ENCODE peak calls at places on chromosome 16, in five cellular contexts. One of them, this sample, is unnamed.

GRCh38 chr16:86396918-86397317 is 113.4 kb upstream of the FOXF1 start:
- DNase-seq in cerebellum: no peak
- DNase-seq in memory B cell: no peak
- DNase-seq in activated gamma-delta T cell: no peak
- DNase-seq in activated T-helper 1 cell treated with anti-CD3 and anti-CD28 coated beads, Interleukin-12 subunit alpha, Interleukin-12 subunit beta, Interleukin-2, Interleukin-4 antibody, amounts not matched to agents 30 ng/mL and 10 ng/mL and 1 ng/mL, durations not matched to agents 14 hours and 24 hours and 36 hours: no peak
- DNase-seq in this sample: no peak

GRCh38 chr16:27302126-27302525 is 11.6 kb upstream of the IL4R start:
- DNase-seq in cerebellum: no peak
- DNase-seq in memory B cell: no peak
- DNase-seq in activated gamma-delta T cell: no peak
- DNase-seq in activated T-helper 1 cell treated with anti-CD3 and anti-CD28 coated beads, Interleukin-12 subunit alpha, Interleukin-12 subunit beta, Interleukin-2, Interleukin-4 antibody, amounts not matched to agents 30 ng/mL and 10 ng/mL and 1 ng/mL, durations not matched to agents 14 hours and 24 hours and 36 hours: no peak
- DNase-seq in this sample: no peak

GRCh38 chr16:31704138-31704537 is 169.5 kb upstream of the ZNF267 start:
- DNase-seq in cerebellum: peak; percentile 20
- DNase-seq in memory B cell: no peak
- DNase-seq in activated gamma-delta T cell: no peak
- DNase-seq in activated T-helper 1 cell treated with anti-CD3 and anti-CD28 coated beads, Interleukin-12 subunit alpha, Interleukin-12 subunit beta, Interleukin-2, Interleukin-4 antibody, amounts not matched to agents 30 ng/mL and 10 ng/mL and 1 ng/mL, durations not matched to agents 14 hours and 24 hours and 36 hours: no peak
- DNase-seq in this sample: no peak

GRCh38 chr16:74298104-74298503 is 1.5 kb downstream of the PSMD7 start:
- DNase-seq in cerebellum: no peak
- DNase-seq in memory B cell: no peak
- DNase-seq in activated gamma-delta T cell: no peak
- DNase-seq in activated T-helper 1 cell treated with anti-CD3 and anti-CD28 coated beads, Interleukin-12 subunit alpha, Interleukin-12 subunit beta, Interleukin-2, Interleukin-4 antibody, amounts not matched to agents 30 ng/mL and 10 ng/mL and 1 ng/mL, durations not matched to agents 14 hours and 24 hours and 36 hours: no peak
- DNase-seq in this sample: no peak

GRCh38 chr16:6496996-6497395 is 835.6 kb upstream of the RBFOX1 start:
- DNase-seq in cerebellum: no peak
- DNase-seq in memory B cell: no peak
- DNase-seq in activated gamma-delta T cell: no peak
- DNase-seq in activated T-helper 1 cell treated with anti-CD3 and anti-CD28 coated beads, Interleukin-12 subunit alpha, Interleukin-12 subunit beta, Interleukin-2, Interleukin-4 antibody, amounts not matched to agents 30 ng/mL and 10 ng/mL and 1 ng/mL, durations not matched to agents 14 hours and 24 hours and 36 hours: no peak
- DNase-seq in this sample: no peak

GRCh38 chr16:75195811-75196790 is 10.9 kb downstream of the CTRB2 start:
- DNase-seq in cerebellum: no peak
- DNase-seq in memory B cell: no peak
- DNase-seq in activated gamma-delta T cell: no peak
- DNase-seq in activated T-helper 1 cell treated with anti-CD3 and anti-CD28 coated beads, Interleukin-12 subunit alpha, Interleukin-12 subunit beta, Interleukin-2, Interleukin-4 antibody, amounts not matched to agents 30 ng/mL and 10 ng/mL and 1 ng/mL, durations not matched to agents 14 hours and 24 hours and 36 hours: no peak
- DNase-seq in this sample: no peak

GRCh38 chr16:87582221-87582965 is 19.9 kb upstream of the JPH3 start:
- DNase-seq in cerebellum: peak; percentile 50
- DNase-seq in memory B cell: no peak
- DNase-seq in activated gamma-delta T cell: no peak
- DNase-seq in activated T-helper 1 cell treated with anti-CD3 and anti-CD28 coated beads, Interleukin-12 subunit alpha, Interleukin-12 subunit beta, Interleukin-2, Interleukin-4 antibody, amounts not matched to agents 30 ng/mL and 10 ng/mL and 1 ng/mL, durations not matched to agents 14 hours and 24 hours and 36 hours: no peak
- DNase-seq in this sample: no peak

GRCh38 chr16:29784901-29785500 is 5.5 kb upstream of the KIF22 start:
- DNase-seq in cerebellum: peak; percentile 72
- DNase-seq in memory B cell: peak; percentile 71
- DNase-seq in activated gamma-delta T cell: peak; percentile 38
- DNase-seq in activated T-helper 1 cell treated with anti-CD3 and anti-CD28 coated beads, Interleukin-12 subunit alpha, Interleukin-12 subunit beta, Interleukin-2, Interleukin-4 antibody, amounts not matched to agents 30 ng/mL and 10 ng/mL and 1 ng/mL, durations not matched to agents 14 hours and 24 hours and 36 hours: peak; percentile 69
- DNase-seq in this sample: peak; percentile 53

GRCh38 chr16:50509521-50510341 is 38.5 kb upstream of the NKD1 start:
- DNase-seq in cerebellum: no peak
- DNase-seq in memory B cell: no peak
- DNase-seq in activated gamma-delta T cell: no peak
- DNase-seq in activated T-helper 1 cell treated with anti-CD3 and anti-CD28 coated beads, Interleukin-12 subunit alpha, Interleukin-12 subunit beta, Interleukin-2, Interleukin-4 antibody, amounts not matched to agents 30 ng/mL and 10 ng/mL and 1 ng/mL, durations not matched to agents 14 hours and 24 hours and 36 hours: peak; percentile 15
- DNase-seq in this sample: no peak

GRCh38 chr16:69373019-69373418 is 12.8 kb downstream of the TERF2 start:
- DNase-seq in cerebellum: no peak
- DNase-seq in memory B cell: no peak
- DNase-seq in activated gamma-delta T cell: no peak
- DNase-seq in activated T-helper 1 cell treated with anti-CD3 and anti-CD28 coated beads, Interleukin-12 subunit alpha, Interleukin-12 subunit beta, Interleukin-2, Interleukin-4 antibody, amounts not matched to agents 30 ng/mL and 10 ng/mL and 1 ng/mL, durations not matched to agents 14 hours and 24 hours and 36 hours: no peak
- DNase-seq in this sample: no peak

GRCh38 chr16:81863630-81864352 is 84.7 kb downstream of the PLCG2 start:
- DNase-seq in cerebellum: no peak
- DNase-seq in memory B cell: peak; percentile 32
- DNase-seq in activated gamma-delta T cell: no peak
- DNase-seq in activated T-helper 1 cell treated with anti-CD3 and anti-CD28 coated beads, Interleukin-12 subunit alpha, Interleukin-12 subunit beta, Interleukin-2, Interleukin-4 antibody, amounts not matched to agents 30 ng/mL and 10 ng/mL and 1 ng/mL, durations not matched to agents 14 hours and 24 hours and 36 hours: no peak
- DNase-seq in this sample: peak; percentile 39

GRCh38 chr16:13322357-13322756 is 421.0 kb downstream of the SHISA9 start:
- DNase-seq in cerebellum: no peak
- DNase-seq in memory B cell: no peak
- DNase-seq in activated gamma-delta T cell: no peak
- DNase-seq in activated T-helper 1 cell treated with anti-CD3 and anti-CD28 coated beads, Interleukin-12 subunit alpha, Interleukin-12 subunit beta, Interleukin-2, Interleukin-4 antibody, amounts not matched to agents 30 ng/mL and 10 ng/mL and 1 ng/mL, durations not matched to agents 14 hours and 24 hours and 36 hours: no peak
- DNase-seq in this sample: no peak

GRCh38 chr16:74929636-74930035 is 55.3 kb downstream of the WDR59 start:
- DNase-seq in cerebellum: no peak
- DNase-seq in memory B cell: no peak
- DNase-seq in activated gamma-delta T cell: no peak
- DNase-seq in activated T-helper 1 cell treated with anti-CD3 and anti-CD28 coated beads, Interleukin-12 subunit alpha, Interleukin-12 subunit beta, Interleukin-2, Interleukin-4 antibody, amounts not matched to agents 30 ng/mL and 10 ng/mL and 1 ng/mL, durations not matched to agents 14 hours and 24 hours and 36 hours: no peak
- DNase-seq in this sample: no peak

GRCh38 chr16:1708768-1709180 is 2.8 kb downstream of the MAPK8IP3 start:
- DNase-seq in cerebellum: peak; percentile 68
- DNase-seq in memory B cell: no peak
- DNase-seq in activated gamma-delta T cell: no peak
- DNase-seq in activated T-helper 1 cell treated with anti-CD3 and anti-CD28 coated beads, Interleukin-12 subunit alpha, Interleukin-12 subunit beta, Interleukin-2, Interleukin-4 antibody, amounts not matched to agents 30 ng/mL and 10 ng/mL and 1 ng/mL, durations not matched to agents 14 hours and 24 hours and 36 hours: no peak
- DNase-seq in this sample: no peak

GRCh38 chr16:4273858-4274291 is 1.1 kb upstream of the TFAP4 start:
- DNase-seq in cerebellum: no peak
- DNase-seq in memory B cell: no peak
- DNase-seq in activated gamma-delta T cell: no peak
- DNase-seq in activated T-helper 1 cell treated with anti-CD3 and anti-CD28 coated beads, Interleukin-12 subunit alpha, Interleukin-12 subunit beta, Interleukin-2, Interleukin-4 antibody, amounts not matched to agents 30 ng/mL and 10 ng/mL and 1 ng/mL, durations not matched to agents 14 hours and 24 hours and 36 hours: peak; percentile 30
- DNase-seq in this sample: peak; percentile 20

GRCh38 chr16:57533618-57534336 is 2.6 kb downstream of the CCDC102A start:
- DNase-seq in cerebellum: no peak
- DNase-seq in memory B cell: no peak
- DNase-seq in activated gamma-delta T cell: no peak
- DNase-seq in activated T-helper 1 cell treated with anti-CD3 and anti-CD28 coated beads, Interleukin-12 subunit alpha, Interleukin-12 subunit beta, Interleukin-2, Interleukin-4 antibody, amounts not matched to agents 30 ng/mL and 10 ng/mL and 1 ng/mL, durations not matched to agents 14 hours and 24 hours and 36 hours: no peak
- DNase-seq in this sample: no peak

GRCh38 chr16:27639588-27640276 is 89.8 kb downstream of the KATNIP start:
- DNase-seq in cerebellum: peak; percentile 54
- DNase-seq in memory B cell: no peak
- DNase-seq in activated gamma-delta T cell: no peak
- DNase-seq in activated T-helper 1 cell treated with anti-CD3 and anti-CD28 coated beads, Interleukin-12 subunit alpha, Interleukin-12 subunit beta, Interleukin-2, Interleukin-4 antibody, amounts not matched to agents 30 ng/mL and 10 ng/mL and 1 ng/mL, durations not matched to agents 14 hours and 24 hours and 36 hours: no peak
- DNase-seq in this sample: peak; percentile 14

GRCh38 chr16:77223184-77223583 is 24.0 kb downstream of the SYCE1L start:
- DNase-seq in cerebellum: no peak
- DNase-seq in memory B cell: no peak
- DNase-seq in activated gamma-delta T cell: no peak
- DNase-seq in activated T-helper 1 cell treated with anti-CD3 and anti-CD28 coated beads, Interleukin-12 subunit alpha, Interleukin-12 subunit beta, Interleukin-2, Interleukin-4 antibody, amounts not matched to agents 30 ng/mL and 10 ng/mL and 1 ng/mL, durations not matched to agents 14 hours and 24 hours and 36 hours: no peak
- DNase-seq in this sample: no peak

GRCh38 chr16:627458-628239 is 3.1 kb upstream of the WFIKKN1 start:
- DNase-seq in cerebellum: no peak
- DNase-seq in memory B cell: no peak
- DNase-seq in activated gamma-delta T cell: no peak
- DNase-seq in activated T-helper 1 cell treated with anti-CD3 and anti-CD28 coated beads, Interleukin-12 subunit alpha, Interleukin-12 subunit beta, Interleukin-2, Interleukin-4 antibody, amounts not matched to agents 30 ng/mL and 10 ng/mL and 1 ng/mL, durations not matched to agents 14 hours and 24 hours and 36 hours: no peak
- DNase-seq in this sample: no peak

GRCh38 chr16:47431960-47432359 is 28.9 kb downstream of the ITFG1 start:
- DNase-seq in cerebellum: no peak
- DNase-seq in memory B cell: no peak
- DNase-seq in activated gamma-delta T cell: no peak
- DNase-seq in activated T-helper 1 cell treated with anti-CD3 and anti-CD28 coated beads, Interleukin-12 subunit alpha, Interleukin-12 subunit beta, Interleukin-2, Interleukin-4 antibody, amounts not matched to agents 30 ng/mL and 10 ng/mL and 1 ng/mL, durations not matched to agents 14 hours and 24 hours and 36 hours: no peak
- DNase-seq in this sample: no peak

GRCh38 chr16:67917140-67917851 is 14.4 kb downstream of the CTRL start:
- DNase-seq in cerebellum: peak; percentile 33
- DNase-seq in memory B cell: no peak
- DNase-seq in activated gamma-delta T cell: no peak
- DNase-seq in activated T-helper 1 cell treated with anti-CD3 and anti-CD28 coated beads, Interleukin-12 subunit alpha, Interleukin-12 subunit beta, Interleukin-2, Interleukin-4 antibody, amounts not matched to agents 30 ng/mL and 10 ng/mL and 1 ng/mL, durations not matched to agents 14 hours and 24 hours and 36 hours: no peak
- DNase-seq in this sample: no peak

GRCh38 chr16:48635199-48635718 is 25.3 kb upstream of the N4BP1 start:
- DNase-seq in cerebellum: no peak
- DNase-seq in memory B cell: no peak
- DNase-seq in activated gamma-delta T cell: no peak
- DNase-seq in activated T-helper 1 cell treated with anti-CD3 and anti-CD28 coated beads, Interleukin-12 subunit alpha, Interleukin-12 subunit beta, Interleukin-2, Interleukin-4 antibody, amounts not matched to agents 30 ng/mL and 10 ng/mL and 1 ng/mL, durations not matched to agents 14 hours and 24 hours and 36 hours: no peak
- DNase-seq in this sample: no peak

GRCh38 chr16:89733792-89734191 is 12.5 kb downstream of the ZNF276 start:
- DNase-seq in cerebellum: no peak
- DNase-seq in memory B cell: no peak
- DNase-seq in activated gamma-delta T cell: no peak
- DNase-seq in activated T-helper 1 cell treated with anti-CD3 and anti-CD28 coated beads, Interleukin-12 subunit alpha, Interleukin-12 subunit beta, Interleukin-2, Interleukin-4 antibody, amounts not matched to agents 30 ng/mL and 10 ng/mL and 1 ng/mL, durations not matched to agents 14 hours and 24 hours and 36 hours: no peak
- DNase-seq in this sample: no peak

GRCh38 chr16:73298562-73298961 is 250.6 kb upstream of the ZFHX3 start:
- DNase-seq in cerebellum: no peak
- DNase-seq in memory B cell: no peak
- DNase-seq in activated gamma-delta T cell: no peak
- DNase-seq in activated T-helper 1 cell treated with anti-CD3 and anti-CD28 coated beads, Interleukin-12 subunit alpha, Interleukin-12 subunit beta, Interleukin-2, Interleukin-4 antibody, amounts not matched to agents 30 ng/mL and 10 ng/mL and 1 ng/mL, durations not matched to agents 14 hours and 24 hours and 36 hours: peak; percentile 3
- DNase-seq in this sample: no peak

GRCh38 chr16:22684282-22685161 is 129.4 kb upstream of the HS3ST2 start:
- DNase-seq in cerebellum: no peak
- DNase-seq in memory B cell: no peak
- DNase-seq in activated gamma-delta T cell: no peak
- DNase-seq in activated T-helper 1 cell treated with anti-CD3 and anti-CD28 coated beads, Interleukin-12 subunit alpha, Interleukin-12 subunit beta, Interleukin-2, Interleukin-4 antibody, amounts not matched to agents 30 ng/mL and 10 ng/mL and 1 ng/mL, durations not matched to agents 14 hours and 24 hours and 36 hours: no peak
- DNase-seq in this sample: no peak

GRCh38 chr16:7182510-7183109 is 150.0 kb upstream of the RBFOX1 start:
- DNase-seq in cerebellum: no peak
- DNase-seq in memory B cell: no peak
- DNase-seq in activated gamma-delta T cell: no peak
- DNase-seq in activated T-helper 1 cell treated with anti-CD3 and anti-CD28 coated beads, Interleukin-12 subunit alpha, Interleukin-12 subunit beta, Interleukin-2, Interleukin-4 antibody, amounts not matched to agents 30 ng/mL and 10 ng/mL and 1 ng/mL, durations not matched to agents 14 hours and 24 hours and 36 hours: no peak
- DNase-seq in this sample: no peak

GRCh38 chr16:17414421-17414820 is 56.3 kb downstream of the XYLT1 start:
- DNase-seq in cerebellum: no peak
- DNase-seq in memory B cell: peak; percentile 27
- DNase-seq in activated gamma-delta T cell: no peak
- DNase-seq in activated T-helper 1 cell treated with anti-CD3 and anti-CD28 coated beads, Interleukin-12 subunit alpha, Interleukin-12 subunit beta, Interleukin-2, Interleukin-4 antibody, amounts not matched to agents 30 ng/mL and 10 ng/mL and 1 ng/mL, durations not matched to agents 14 hours and 24 hours and 36 hours: no peak
- DNase-seq in this sample: peak; percentile 73

This sample was measured in stimulated activated naive B cell treated with anti-CD40 and anti-IgM and Interleukin-4, amounts not matched to agents 10 μg/mL and 1 μg/mL and 100 μg/mL, for 72 hours.